ENCODE peak calls at places on chromosome 11, in eight cellular contexts. X, V, P, Z, Q, W, H and J are unnamed samples.

GRCh38 chr11:67289226-67289650 is at the start of gene ANKRD13D:
- DNase-seq in X (no peak), Z (no peak), Q (no peak), V (no peak), W (peak), H (no peak), P (no peak), J (no peak)

GRCh38 chr11:130775306-130776043 is 140.8 kb downstream of the SNX19 start:
- DNase-seq in W (no peak), V (no peak), H (no peak), Z (peak), P (no peak), X (peak), Q (no peak), J (no peak)

GRCh38 chr11:11708256-11708655 is 86.5 kb upstream of the GALNT18 start:
- DNase-seq in H (no peak), Z (no peak), W (no peak), V (no peak), P (no peak), Q (no peak), X (peak), J (no peak)

GRCh38 chr11:35814720-35815305 is 129.0 kb upstream of the LDLRAD3 start:
- DNase-seq in X (peak), H (no peak), V (no peak), W (no peak), Q (no peak), Z (no peak), P (no peak), J (no peak)

GRCh38 chr11:108890482-108891092 is 225.7 kb downstream of the DDX10 start:
- DNase-seq in P (no peak), W (no peak), X (no peak), V (no peak), Q (no peak), H (no peak), Z (no peak), J (no peak)

GRCh38 chr11:57370251-57370650 is 10.7 kb downstream of the PRG3 start:
- DNase-seq in V (no peak), H (no peak), X (no peak), P (no peak), Z (no peak), Q (no peak), W (no peak), J (no peak)

GRCh38 chr11:2382927-2383822 is 6.1 kb downstream of the CD81 start:
- DNase-seq in P (peak), V (no peak), X (no peak), Q (no peak), Z (no peak), W (no peak), H (peak), J (no peak)

GRCh38 chr11:70650075-70650909 is 252.0 kb downstream of the CTTN start:
- DNase-seq in P (peak), Z (peak), V (no peak), H (peak), W (no peak), X (peak), Q (no peak), J (peak)

GRCh38 chr11:7851391-7851790 is 54.6 kb upstream of the OR5P2 start:
- DNase-seq in H (no peak), X (no peak), Z (no peak), V (no peak), P (no peak), W (no peak), Q (no peak), J (no peak)

GRCh38 chr11:62394825-62395538 is 23.9 kb upstream of the SCGB1A1 start:
- DNase-seq in X (peak), Z (peak), Q (peak), P (peak), V (peak), H (peak), W (peak), J (peak)

GRCh38 chr11:48028909-48029685 is 48.7 kb downstream of the PTPRJ start:
- DNase-seq in V (no peak), X (no peak), Q (no peak), W (no peak), H (no peak), Z (no peak), P (no peak), J (no peak)

GRCh38 chr11:34433899-34434298 is 4.8 kb upstream of the CAT start:
- DNase-seq in H (no peak), P (no peak), X (no peak), Q (no peak), Z (no peak), V (no peak), W (no peak), J (no peak)

GRCh38 chr11:75577198-75577597 is 15.1 kb downstream of the SERPINH1 start:
- DNase-seq in V (no peak), H (peak), W (peak), Z (no peak), X (peak), P (no peak), Q (no peak), J (no peak)

GRCh38 chr11:62713343-62713742 is 5.9 kb downstream of the GNG3 start:
- DNase-seq in H (no peak), P (no peak), Z (no peak), V (no peak), Q (no peak), W (no peak), X (no peak), J (no peak)

GRCh38 chr11:82831364-82831763 is 68.9 kb downstream of the PRCP start:
- DNase-seq in X (no peak), V (no peak), Z (no peak), Q (no peak), W (no peak), P (no peak), H (no peak), J (no peak)

GRCh38 chr11:32466279-32466915 is 31.1 kb upstream of the WT1 start:
- DNase-seq in H (peak), V (no peak), Q (no peak), P (no peak), X (no peak), Z (no peak), W (no peak), J (no peak)

GRCh38 chr11:119583585-119583984 is 145.4 kb downstream of the NECTIN1 start:
- DNase-seq in V (no peak), W (no peak), H (no peak), Q (no peak), X (no peak), Z (no peak), P (no peak), J (no peak)

GRCh38 chr11:20070459-20070858 is 89.8 kb downstream of the DBX1 start:
- DNase-seq in V (no peak), Q (no peak), P (no peak), W (no peak), Z (peak), H (no peak), X (no peak), J (peak)

GRCh38 chr11:112784323-112785073 is 176.7 kb upstream of the NCAM1 start:
- DNase-seq in Q (no peak), X (peak), H (peak), W (peak), P (peak), V (no peak), Z (peak), J (peak)

GRCh38 chr11:103114836-103115235 is 5.6 kb downstream of the DYNC2H1 start:
- DNase-seq in Z (no peak), V (no peak), P (no peak), X (no peak), Q (no peak), H (no peak), W (no peak), J (no peak)

GRCh38 chr11:2211113-2211971 is 39.7 kb upstream of the TH start:
- DNase-seq in P (no peak), X (no peak), H (peak), Q (peak), Z (no peak), W (no peak), V (no peak), J (no peak)

GRCh38 chr11:79165908-79166307 is 274.9 kb downstream of the TENM4 start:
- DNase-seq in Z (no peak), P (no peak), W (no peak), Q (no peak), V (no peak), X (no peak), H (no peak), J (no peak)

GRCh38 chr11:104690243-104690642 is 208.0 kb downstream of the CASP12 start:
- DNase-seq in V (no peak), W (no peak), X (peak), H (no peak), P (no peak), Q (no peak), Z (no peak), J (no peak)

DNA sequence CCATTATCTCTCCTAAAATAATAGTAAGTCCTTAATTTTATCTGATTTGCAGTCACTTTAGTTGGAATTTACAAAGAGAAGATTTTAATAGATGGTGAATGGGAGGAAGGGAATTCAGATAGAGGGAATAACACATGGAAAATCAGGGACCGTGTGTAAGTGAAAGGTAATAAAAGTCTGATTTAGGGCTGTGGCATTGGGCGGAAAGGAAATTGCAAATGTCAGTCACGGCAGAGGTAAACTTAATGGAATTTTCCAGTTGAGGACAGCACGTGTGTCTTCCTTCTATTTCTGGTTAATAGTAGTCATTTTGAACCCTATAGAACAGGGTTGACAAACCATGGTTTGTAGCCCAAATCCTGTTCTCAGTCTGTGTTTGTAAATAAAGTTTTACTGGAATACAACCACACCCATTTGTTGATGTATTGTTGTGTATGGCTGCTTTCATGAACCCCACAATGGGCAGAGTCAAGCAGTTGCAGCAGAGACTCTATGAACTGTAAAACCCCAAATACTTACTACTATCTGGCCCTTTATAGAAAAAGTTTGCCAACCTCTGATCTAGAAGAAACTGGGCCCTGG is 34.1 kb downstream of the PACS1 start:
- DNase-seq in V (no peak), W (no peak), Q (no peak), X (no peak), P (no peak), Z (no peak), H (no peak), J (no peak)
- H3K4me3 ChIP-seq in V (no peak), W (no peak), Q (no peak), X (no peak), P (no peak), Z (no peak), H (no peak), J (no peak)

GRCh38 chr11:117933475-117933874 is 4.3 kb upstream of the TMPRSS13 start:
- DNase-seq in Z (no peak), X (no peak), V (no peak), H (no peak), P (no peak), Q (peak), W (no peak), J (no peak)

GRCh38 chr11:117931971-117932370 is 2.8 kb upstream of the TMPRSS13 start:
- DNase-seq in H (no peak), X (no peak), Q (no peak), W (no peak), V (no peak), Z (no peak), P (no peak), J (no peak)

GRCh38 chr11:117932987-117933386 is 3.8 kb upstream of the TMPRSS13 start:
- DNase-seq in W (no peak), V (no peak), H (no peak), P (no peak), Z (no peak), Q (peak), X (no peak), J (no peak)

GRCh38 chr11:117931331-117931950 is 2.2 kb upstream of the TMPRSS13 start:
- DNase-seq in V (no peak), Q (no peak), Z (no peak), H (no peak), X (no peak), P (no peak), W (no peak), J (no peak)

GRCh38 chr11:117932426-117932825 is 3.2 kb upstream of the TMPRSS13 start:
- DNase-seq in P (no peak), H (no peak), X (no peak), W (no peak), Q (peak), Z (no peak), V (no peak), J (no peak)
- TF ChIP-seq CTCF in P (no peak), H (no peak), X (no peak), W (no peak), Q (no peak), Z (no peak), V (no peak), J (no peak)

GRCh38 chr11:116984589-116984988 is 113.6 kb downstream of the SIK3 start:
- DNase-seq in Q (no peak), W (no peak), X (peak), P (no peak), V (no peak), Z (peak), H (peak), J (peak)
- H3K4me3 ChIP-seq in Q (no peak), W (peak), X (peak), P (no peak), V (no peak), Z (no peak), H (no peak), J (no peak)

GRCh38 chr11:21811572-21811971 is 381.3 kb upstream of the ANO5 start:
- DNase-seq in P (no peak), H (no peak), X (no peak), W (no peak), Q (no peak), V (no peak), Z (no peak), J (no peak)
- TF ChIP-seq CTCF in P (peak), H (no peak), X (no peak), W (no peak), Q (no peak), V (no peak), Z (no peak), J (no peak)

GRCh38 chr11:133787379-133788103 is 57.8 kb downstream of the SPATA19 start:
- DNase-seq in X (no peak), P (peak), W (no peak), Z (no peak), V (no peak), Q (no peak), H (no peak), J (no peak)
- H3K4me3 ChIP-seq in X (no peak), P (peak), W (peak), Z (no peak), V (no peak), Q (peak), H (no peak), J (no peak)

DNA sequence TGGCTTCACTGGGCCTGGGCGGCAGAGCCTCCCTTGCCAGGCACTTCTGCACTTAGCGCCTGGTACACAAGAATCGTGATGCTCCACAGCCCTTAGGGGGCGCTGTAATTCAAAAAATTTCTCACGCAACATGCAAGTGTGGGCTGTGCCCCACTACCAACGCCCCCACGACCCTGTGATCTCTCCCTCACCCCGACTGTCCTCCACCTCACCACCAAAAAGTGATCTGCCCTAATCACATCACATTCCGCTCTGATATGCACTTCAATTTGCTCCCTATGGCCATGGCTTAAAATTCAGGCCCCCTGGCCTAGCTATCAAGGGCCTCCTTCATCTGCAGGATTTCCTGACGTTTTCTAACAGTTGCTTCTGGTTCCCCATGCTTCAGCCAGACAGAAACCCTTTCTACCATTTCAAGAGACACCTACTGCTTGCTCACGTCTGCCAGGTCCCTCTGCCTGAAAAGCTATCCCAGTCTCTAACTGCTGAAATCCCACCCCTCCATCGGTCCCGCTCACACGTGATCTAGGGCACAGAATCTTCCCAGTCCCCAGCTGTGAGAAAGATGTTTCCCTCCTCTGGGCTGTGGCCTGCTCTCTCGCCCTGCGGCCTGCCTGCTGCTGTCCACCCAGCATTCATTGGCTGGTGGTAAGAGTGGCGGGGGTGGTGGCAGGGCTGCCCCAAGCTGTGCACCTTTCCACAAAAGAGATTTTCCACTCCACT is 27.9 kb upstream of the LRRC32 start:
- DNase-seq in V (no peak), H (no peak), Z (no peak), Q (no peak), X (no peak), P (no peak), W (no peak), J (no peak)
- TF ChIP-seq CTCF in V (peak), H (no peak), Z (peak), Q (no peak), X (peak), P (no peak), W (no peak), J (peak)

DNA sequence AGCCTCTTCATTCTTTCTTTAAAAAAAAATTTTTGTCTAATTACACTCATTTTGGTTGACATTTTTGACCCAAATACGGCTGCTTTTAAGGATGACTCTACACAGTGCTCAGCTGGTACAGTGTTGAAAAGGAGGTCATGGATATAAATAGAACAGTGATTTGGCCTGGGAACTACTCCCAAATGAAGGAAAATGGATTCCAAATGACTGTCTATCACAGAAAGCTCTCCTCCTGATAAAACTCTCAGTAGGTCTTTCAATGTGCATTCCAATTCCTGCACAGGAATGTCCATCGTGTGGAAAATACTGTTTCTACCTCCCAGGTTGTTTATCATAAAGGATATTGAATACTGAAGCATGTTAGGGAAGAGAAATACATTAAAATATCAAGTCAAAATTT is 232.0 kb downstream of the GUCY1A2 start:
- DNase-seq in P (no peak), W (no peak), H (no peak), V (no peak), Z (no peak), Q (no peak), X (no peak), J (no peak)
- H3K4me3 ChIP-seq in P (no peak), W (no peak), H (no peak), V (no peak), Z (no peak), Q (no peak), X (no peak), J (no peak)

GRCh38 chr11:4851033-4851432 is 2.0 kb upstream of the OR51S1 start:
- DNase-seq in V (no peak), W (no peak), Q (no peak), P (no peak), Z (peak), X (no peak), H (no peak), J (peak)

DNA sequence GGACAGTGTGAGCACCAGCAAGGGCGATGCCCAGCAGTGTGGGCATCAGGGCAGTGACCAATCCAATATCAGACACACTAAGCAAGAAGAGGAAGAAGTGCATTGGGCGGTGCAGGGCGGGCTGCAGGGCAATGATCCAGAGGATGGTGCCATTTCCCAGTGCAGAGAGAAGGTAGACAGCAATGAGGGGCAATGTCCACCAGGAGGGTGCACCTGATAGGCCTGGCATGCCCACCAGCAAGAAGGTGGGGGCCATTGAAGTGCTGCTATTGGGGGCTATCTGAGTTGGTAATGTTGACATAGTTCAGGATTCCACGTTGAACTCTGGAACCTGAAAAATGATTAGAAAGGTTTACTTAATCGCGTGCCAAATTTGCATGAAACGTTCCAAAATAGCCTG is at the start of gene OR51S1:
- DNase-seq in Q (no peak), H (no peak), P (no peak), X (no peak), Z (no peak), W (no peak), V (no peak), J (no peak)
- TF ChIP-seq CTCF in Q (no peak), H (no peak), P (no peak), X (no peak), Z (no peak), W (no peak), V (no peak), J (no peak)

DNA sequence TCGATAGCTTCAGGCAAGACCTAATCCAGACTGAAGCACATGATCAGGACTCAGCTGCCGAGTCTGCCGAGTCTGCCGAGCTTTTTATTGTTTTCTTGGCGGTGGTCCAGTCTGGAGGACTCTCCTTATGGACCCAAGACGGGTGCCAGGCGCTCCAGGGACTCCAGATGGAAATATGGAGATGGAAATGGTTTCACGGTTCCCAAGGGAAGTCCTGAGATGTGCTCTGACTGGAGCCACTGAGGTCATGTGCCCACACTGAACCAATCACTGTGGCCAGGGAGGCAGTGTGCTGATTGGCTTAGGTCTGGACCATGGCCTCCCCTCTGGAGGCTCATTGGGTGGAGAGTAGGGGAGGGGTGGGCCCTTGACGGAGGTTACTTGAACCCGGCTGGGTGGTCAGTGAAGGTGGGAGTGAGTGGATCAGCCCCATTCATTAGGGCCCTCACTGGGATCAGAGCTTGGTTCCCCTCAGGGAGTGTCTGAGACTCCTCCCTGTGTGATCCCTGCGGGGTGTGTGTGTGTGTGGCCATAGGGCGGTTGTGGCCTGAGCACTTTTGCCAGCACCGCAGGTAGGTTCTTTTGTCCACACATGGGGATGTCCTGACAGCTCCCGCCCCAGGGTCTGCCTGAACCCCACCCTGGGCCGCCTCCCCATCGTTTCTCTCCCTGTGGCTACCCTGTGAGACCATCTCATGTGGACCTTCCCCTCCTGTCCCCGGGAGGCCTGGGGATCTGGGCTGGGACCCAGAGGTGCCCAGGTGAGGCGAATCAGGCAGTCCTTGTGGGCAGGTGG is 14.0 kb downstream of the RPS6KA4 start:
- DNase-seq in H (no peak), W (peak), Q (peak), V (no peak), X (peak), Z (no peak), P (no peak), J (no peak)
- H3K4me3 ChIP-seq in H (no peak), W (peak), Q (no peak), V (no peak), X (no peak), Z (no peak), P (no peak), J (no peak)

DNA sequence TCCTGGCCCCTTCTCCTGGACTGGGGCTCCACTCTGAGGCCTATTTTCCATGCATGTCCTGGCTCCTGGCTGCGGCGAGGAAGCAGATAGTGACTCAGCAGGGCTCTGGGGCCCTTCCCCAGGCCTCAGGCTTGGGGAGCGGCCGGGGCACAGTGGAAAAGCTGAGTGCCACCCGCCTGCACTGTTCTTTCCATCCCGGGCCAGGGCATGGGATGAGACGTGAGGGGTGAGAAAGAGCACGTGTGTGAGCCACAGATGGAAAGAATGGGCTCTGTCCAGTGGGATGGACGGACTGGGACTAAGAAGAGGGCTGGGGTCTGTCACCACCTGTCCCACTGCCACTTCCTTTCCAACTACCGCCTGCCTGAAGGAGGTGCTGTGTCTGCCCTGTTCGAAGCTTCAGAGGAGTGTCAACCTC is 12.8 kb downstream of the SLC37A2 start:
- DNase-seq in Q (no peak), P (no peak), W (no peak), H (no peak), X (no peak), Z (no peak), V (no peak), J (no peak)
- TF ChIP-seq CTCF in Q (no peak), P (no peak), W (no peak), H (no peak), X (no peak), Z (no peak), V (peak), J (no peak)